ENCODE peak calls at places on chromosomes 12 and 14, in ten cellular contexts. W is cardiac muscle cell, B is Panc1, R is PC-3, L is pancreas, M is IMR-90, A is fibroblast of lung, E is colonic mucosa, C is aorta, N is GM23248. D is an unnamed sample. For H3K9me3, the result is how much of the 10 kb centered on the place peaks cover.

GRCh38 chr12:54357802-54358619 is 6.3 kb downstream of the GPR84 start:
- DNase-seq in A (peak), B (no peak), M (no peak), R (peak), C (no peak), E (no peak), W (no peak), N (peak), L (no peak), D (no peak)

GRCh38 chr12:39012870-39013269 is 107.5 kb upstream of the CPNE8 start:
- DNase-seq in B (no peak), N (peak), A (peak), C (no peak), W (no peak), M (no peak), L (no peak), E (no peak), R (peak), D (no peak)

GRCh38 chr12:56530390-56531055 is 8.9 kb downstream of the RBMS2 start:
- DNase-seq in A (no peak), M (peak), C (no peak), W (no peak), B (no peak), N (no peak), R (no peak), L (no peak), E (no peak), D (no peak)

GRCh38 chr12:615620-616019 is 47.6 kb downstream of the NINJ2 start:
- DNase-seq in A (no peak), B (no peak), R (no peak), E (no peak), C (no peak), W (no peak), L (no peak), N (no peak), M (no peak), D (no peak)

GRCh38 chr12:58888131-58888783 is 32.0 kb downstream of the LRIG3 start:
- DNase-seq in W (no peak), B (no peak), C (no peak), M (peak), R (no peak), E (no peak), N (peak), L (peak), A (peak), D (no peak)

GRCh38 chr12:58342736-58343135 is 401.4 kb downstream of the ATP23 start:
- DNase-seq in N (peak), B (no peak), C (no peak), M (no peak), A (no peak), E (no peak), R (no peak), L (no peak), W (no peak), D (no peak)

GRCh38 chr14:67680121-67680602 is 5.7 kb upstream of the VTI1B start:
- DNase-seq in M (peak), N (peak), R (peak), W (no peak), B (no peak), E (no peak), C (no peak), A (peak), L (no peak), D (no peak)

GRCh38 chr14:87840906-87841305 is 152.1 kb downstream of the GALC start:
- DNase-seq in W (no peak), M (no peak), L (no peak), C (no peak), E (no peak), B (no peak), A (peak), R (no peak), N (no peak), D (no peak)

GRCh38 chr12:13455765-13456164 is 259.2 kb downstream of the EMP1 start:
- DNase-seq in L (no peak), W (no peak), A (no peak), B (no peak), M (no peak), N (no peak), R (no peak), E (no peak), C (no peak), D (no peak)

GRCh38 chr12:13170892-13171490 is 25.5 kb upstream of the EMP1 start:
- DNase-seq in M (peak), E (no peak), C (no peak), N (peak), R (no peak), W (no peak), L (no peak), B (no peak), A (peak), D (no peak)

GRCh38 chr12:30850684-30851083 is 75.9 kb upstream of the TSPAN11 start:
- DNase-seq in B (no peak), C (no peak), L (no peak), R (no peak), N (no peak), E (no peak), M (no peak), A (no peak), W (no peak), D (no peak)

GRCh38 chr14:102655154-102655553 is 62.7 kb downstream of the RCOR1 start:
- DNase-seq in L (no peak), R (peak), B (no peak), E (no peak), N (peak), A (peak), W (no peak), M (peak), C (no peak), D (no peak)

GRCh38 chr12:47102845-47103666 is 23.3 kb upstream of the AMIGO2 start:
- DNase-seq in B (no peak), C (no peak), A (peak), W (no peak), N (peak), M (peak), L (no peak), R (peak), E (no peak), D (no peak)

GRCh38 chr14:90451953-90452352 is 55.1 kb downstream of the CALM1 start:
- DNase-seq in C (no peak), L (no peak), A (no peak), B (no peak), M (no peak), E (no peak), R (no peak), N (no peak), W (no peak), D (no peak)

GRCh38 chr12:131087991-131088700 is 134.4 kb downstream of the ADGRD1 start:
- DNase-seq in W (no peak), E (no peak), L (no peak), C (peak), R (no peak), M (no peak), N (no peak), B (no peak), A (no peak), D (no peak)

GRCh38 chr12:114656906-114657596 is 26.9 kb downstream of the TBX3 start:
- DNase-seq in A (no peak), N (no peak), E (no peak), C (no peak), B (no peak), M (no peak), W (no peak), L (no peak), R (no peak), D (no peak)

GRCh38 chr12:101298426-101298825 is 18.5 kb downstream of the UTP20 start:
- DNase-seq in A (peak), E (no peak), C (no peak), L (no peak), M (peak), W (no peak), R (peak), B (no peak), N (peak), D (no peak)

GRCh38 chr12:87348071-87348470 is 681.1 kb downstream of the C12orf50 start:
- DNase-seq in A (no peak), M (no peak), R (peak), L (no peak), B (no peak), N (no peak), C (no peak), W (no peak), E (no peak), D (no peak)

GRCh38 chr12:2137707-2138106 is 84.9 kb downstream of the CACNA1C start:
- DNase-seq in N (no peak), R (no peak), A (no peak), M (no peak), B (no peak), C (no peak), E (peak), L (no peak), W (no peak), D (no peak)

GRCh38 chr12:2138294-2138693 is 85.5 kb downstream of the CACNA1C start:
- DNase-seq in L (no peak), W (no peak), M (no peak), E (no peak), N (no peak), B (no peak), A (no peak), R (no peak), C (no peak), D (no peak)

GRCh38 chr12:2136901-2137300 is 84.1 kb downstream of the CACNA1C start:
- DNase-seq in M (no peak), C (no peak), N (no peak), A (no peak), R (no peak), B (no peak), W (no peak), L (no peak), E (no peak), D (no peak)

GRCh38 chr12:2139651-2140050 is 86.9 kb downstream of the CACNA1C start:
- DNase-seq in L (no peak), A (no peak), E (no peak), M (no peak), C (no peak), N (no peak), W (no peak), R (no peak), B (no peak), D (no peak)

DNA sequence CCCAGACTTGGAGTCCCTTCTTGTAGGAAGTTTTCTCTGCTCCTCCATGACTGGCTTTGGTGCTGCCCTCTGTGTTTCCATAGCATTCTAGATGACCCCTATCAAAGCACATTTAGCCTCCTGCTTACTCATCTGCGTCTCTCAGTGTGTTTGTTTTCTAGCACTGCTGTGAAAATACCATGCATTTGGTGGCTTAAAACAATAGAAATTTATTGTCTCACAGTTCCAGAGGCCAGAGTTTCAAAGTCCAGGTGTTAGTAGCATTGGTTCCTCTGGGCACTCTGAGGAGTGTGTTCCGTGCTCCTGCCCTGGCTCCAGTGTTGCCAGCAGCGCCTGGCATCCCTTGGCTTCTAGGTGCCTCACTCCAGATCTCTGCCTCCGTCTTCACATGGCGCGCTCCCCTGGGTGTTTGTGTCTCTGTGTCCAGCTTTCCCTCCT is 86.1 kb downstream of the CACNA1C start:
- DNase-seq in C (no peak), E (peak), L (no peak), R (no peak), N (peak), A (no peak), B (no peak), W (no peak), M (peak), D (no peak)
- H3K27ac ChIP-seq in C (no peak), E (peak), L (no peak), R (no peak), N (no peak), A (no peak), B (no peak), W (no peak), M (no peak), D (no peak)

GRCh38 chr12:46046436-46046835 is 56.1 kb upstream of the SCAF11 start:
- DNase-seq in C (no peak), N (no peak), M (no peak), L (no peak), A (no peak), B (no peak), W (no peak), E (no peak), R (no peak), D (no peak)
- H3K9me3 ChIP-seq in C (under half), N (under half), M (under half), L (under half), A (under half), B (under half), W (under half), E (under half), R (under half), D (under half)

GRCh38 chr14:74917646-74918081 is 5.4 kb downstream of the RPS6KL1 start:
- DNase-seq in M (no peak), B (no peak), R (no peak), W (no peak), N (no peak), A (peak), C (peak), L (no peak), E (no peak), D (no peak)
- H3K27ac ChIP-seq in M (no peak), B (no peak), R (no peak), W (peak), N (no peak), A (no peak), C (peak), L (no peak), E (no peak), D (no peak)

GRCh38 chr12:34304001-34304400 is 281.7 kb downstream of the ALG10 start:
- DNase-seq in R (no peak), L (no peak), M (no peak), C (peak), N (no peak), W (no peak), B (no peak), A (no peak), E (no peak), D (no peak)

GRCh38 chr12:34301251-34302130 is 279.2 kb downstream of the ALG10 start:
- DNase-seq in W (no peak), B (no peak), E (no peak), M (no peak), C (peak), N (no peak), R (no peak), A (no peak), L (peak), D (no peak)

GRCh38 chr12:34300376-34301250 is 278.3 kb downstream of the ALG10 start:
- DNase-seq in R (no peak), E (no peak), L (peak), A (no peak), C (peak), N (no peak), B (no peak), W (no peak), M (no peak), D (no peak)

GRCh38 chr12:34303091-34303870 is 281.0 kb downstream of the ALG10 start:
- DNase-seq in E (no peak), N (no peak), M (no peak), L (no peak), W (no peak), R (no peak), A (no peak), B (no peak), C (peak), D (no peak)

GRCh38 chr12:34302131-34302885 is 280.0 kb downstream of the ALG10 start:
- DNase-seq in B (no peak), L (peak), E (no peak), C (peak), N (no peak), R (no peak), A (no peak), M (no peak), W (no peak), D (no peak)
- H3K9me3 ChIP-seq in B (under half), L (under half), E (under half), C (under half), N (under half), R (under half), A (under half), M (half or more), W (under half), D (under half)